ENCODE peak calls at places on chromosomes 5 and 9, in four cellular contexts. Z is CD14-positive monocyte, A is mesothelial cell of epicardium, I is BE2C. R is an unnamed sample.

GRCh38 chr5:137815202-137815990 is 52.3 kb upstream of the MYOT start:
- DNase-seq in Z (no peak), I (no peak), A (no peak), R (no peak)

GRCh38 chr5:179293276-179293675 is 52.0 kb downstream of the ADAMTS2 start:
- DNase-seq in Z (no peak), A (no peak), I (peak; percentile 10), R (peak; percentile 41)

GRCh38 chr9:134589748-134590147 is 51.9 kb upstream of the COL5A1 start:
- DNase-seq in I (no peak), Z (no peak), A (no peak), R (no peak)

GRCh38 chr5:139745121-139745799 is 50.3 kb upstream of the PSD2 start:
- DNase-seq in I (peak; percentile 55), A (no peak), Z (no peak), R (no peak)

GRCh38 chr5:60636001-60636400 is 64.0 kb downstream of the DEPDC1B start:
- DNase-seq in A (no peak), Z (no peak), I (no peak), R (no peak)

GRCh38 chr9:87787735-87788134 is 61.8 kb downstream of the CTSL start:
- DNase-seq in I (no peak), A (no peak), Z (no peak), R (no peak)

GRCh38 chr5:14122089-14122488 is 21.1 kb upstream of the TRIO start:
- DNase-seq in I (no peak), A (no peak), Z (no peak), R (no peak)

GRCh38 chr5:69527128-69527745 is 32.8 kb upstream of the GTF2H2C start:
- DNase-seq in I (no peak), Z (no peak), A (no peak), R (no peak)

GRCh38 chr5:14190194-14191164 is 47.3 kb downstream of the TRIO start:
- DNase-seq in Z (no peak), A (no peak), I (no peak), R (no peak)

GRCh38 chr9:114086009-114086408 is 7.9 kb upstream of the AMBP start:
- DNase-seq in I (peak; percentile 1), Z (peak; percentile 11), A (no peak), R (peak; percentile 67)

GRCh38 chr5:78496373-78496772 is 136.0 kb downstream of the SCAMP1 start:
- DNase-seq in Z (no peak), I (no peak), A (no peak), R (no peak)

GRCh38 chr5:61339764-61340163 is 7.7 kb downstream of the ZSWIM6 start:
- DNase-seq in Z (no peak), A (no peak), I (no peak), R (no peak)

GRCh38 chr5:39422036-39422606 is 2.7 kb downstream of the DAB2 start:
- DNase-seq in A (no peak), I (no peak), Z (no peak), R (no peak)

GRCh38 chr5:175681975-175682354 is 24.1 kb downstream of the HRH2 start:
- DNase-seq in A (no peak), I (no peak), Z (no peak), R (peak; percentile 53)

GRCh38 chr9:117671468-117671867 is 32.7 kb upstream of the TLR4 start:
- DNase-seq in I (no peak), Z (no peak), A (no peak), R (no peak)

GRCh38 chr9:2157277-2158105 is 142.3 kb downstream of the SMARCA2 start:
- DNase-seq in I (no peak), A (peak; percentile 45), Z (no peak), R (no peak)

GRCh38 chr5:159047081-159047480 is 52.6 kb downstream of the EBF1 start:
- DNase-seq in A (no peak), Z (no peak), I (no peak), R (no peak)

GRCh38 chr9:73229543-73229942 is 77.9 kb downstream of the ANXA1 start:
- DNase-seq in Z (no peak), I (no peak), A (no peak), R (no peak)

GRCh38 chr5:77180167-77181081 is 30.1 kb upstream of the PDE8B start:
- DNase-seq in I (peak; percentile 24), A (peak; percentile 59), Z (no peak), R (peak; percentile 88)

GRCh38 chr9:30103647-30104394 is 2280.6 kb upstream of the ACO1 start:
- DNase-seq in Z (no peak), I (no peak), A (no peak), R (no peak)

GRCh38 chr5:74099538-74099937 is 473.5 kb downstream of the ARHGEF28 start:
- DNase-seq in Z (no peak), A (no peak), I (no peak), R (no peak)

GRCh38 chr9:121997791-121998190 is 95.3 kb downstream of the TTLL11 start:
- DNase-seq in Z (no peak), A (no peak), I (no peak), R (no peak)

GRCh38 chr9:130894546-130894945 is 2.1 kb downstream of the QRFP start:
- DNase-seq in I (no peak), A (no peak), Z (no peak), R (no peak)

GRCh38 chr9:22580788-22581187 is 134.2 kb downstream of the DMRTA1 start:
- DNase-seq in Z (no peak), A (no peak), I (no peak), R (no peak)

GRCh38 chr5:123819818-123820217 is 307.8 kb downstream of the CSNK1G3 start:
- DNase-seq in I (no peak), A (no peak), Z (no peak), R (no peak)

GRCh38 chr5:154202379-154203260 is 12.1 kb downstream of the GALNT10 start:
- DNase-seq in Z (no peak), A (peak; percentile 29), I (no peak), R (no peak)

GRCh38 chr5:55771175-55771655 is 33.4 kb downstream of the DDX4 start:
- DNase-seq in Z (no peak), I (no peak), A (no peak), R (no peak)

GRCh38 chr5:135064235-135064570 is 30.2 kb upstream of the PITX1 start:
- DNase-seq in I (no peak), A (no peak), Z (peak; percentile 7), R (peak; percentile 57)

GRCh38 chr5:32538031-32538547 is 47.3 kb upstream of the SUB1 start:
- DNase-seq in Z (no peak), A (no peak), I (no peak), R (no peak)

GRCh38 chr5:74031536-74031935 is 405.5 kb downstream of the ARHGEF28 start:
- DNase-seq in A (no peak), Z (no peak), I (no peak), R (no peak)

GRCh38 chr9:101393135-101393534 is 5.3 kb downstream of the MRPL50 start:
- DNase-seq in I (no peak), A (no peak), Z (no peak), R (no peak)

GRCh38 chr5:180090769-180091546 is 19.4 kb upstream of the RNF130 start:
- DNase-seq in Z (peak; percentile 28), A (no peak), I (no peak), R (peak; percentile 39)

GRCh38 chr9:114718801-114719221 is 36.8 kb upstream of the TEX48 start:
- DNase-seq in I (no peak), Z (no peak), A (no peak), R (no peak)

GRCh38 chr9:18441245-18441644 is 32.7 kb upstream of the ADAMTSL1 start:
- DNase-seq in Z (no peak), A (no peak), I (no peak), R (no peak)

GRCh38 chr5:177403194-177403825 is 2.8 kb upstream of the PFN3 start:
- DNase-seq in Z (no peak), A (peak; percentile 48), I (peak; percentile 67), R (no peak)

GRCh38 chr5:177399903-177400868 is at the start of gene PFN3:
- DNase-seq in A (no peak), Z (no peak), I (no peak), R (no peak)

GRCh38 chr5:177403826-177404640 is 3.6 kb upstream of the PFN3 start:
- DNase-seq in I (peak; percentile 92), A (peak; percentile 77), Z (peak; percentile 89), R (no peak)

GRCh38 chr5:177404641-177405134 is 4.2 kb upstream of the PFN3 start:
- DNase-seq in Z (no peak), I (peak; percentile 35), A (no peak), R (no peak)

DNA sequence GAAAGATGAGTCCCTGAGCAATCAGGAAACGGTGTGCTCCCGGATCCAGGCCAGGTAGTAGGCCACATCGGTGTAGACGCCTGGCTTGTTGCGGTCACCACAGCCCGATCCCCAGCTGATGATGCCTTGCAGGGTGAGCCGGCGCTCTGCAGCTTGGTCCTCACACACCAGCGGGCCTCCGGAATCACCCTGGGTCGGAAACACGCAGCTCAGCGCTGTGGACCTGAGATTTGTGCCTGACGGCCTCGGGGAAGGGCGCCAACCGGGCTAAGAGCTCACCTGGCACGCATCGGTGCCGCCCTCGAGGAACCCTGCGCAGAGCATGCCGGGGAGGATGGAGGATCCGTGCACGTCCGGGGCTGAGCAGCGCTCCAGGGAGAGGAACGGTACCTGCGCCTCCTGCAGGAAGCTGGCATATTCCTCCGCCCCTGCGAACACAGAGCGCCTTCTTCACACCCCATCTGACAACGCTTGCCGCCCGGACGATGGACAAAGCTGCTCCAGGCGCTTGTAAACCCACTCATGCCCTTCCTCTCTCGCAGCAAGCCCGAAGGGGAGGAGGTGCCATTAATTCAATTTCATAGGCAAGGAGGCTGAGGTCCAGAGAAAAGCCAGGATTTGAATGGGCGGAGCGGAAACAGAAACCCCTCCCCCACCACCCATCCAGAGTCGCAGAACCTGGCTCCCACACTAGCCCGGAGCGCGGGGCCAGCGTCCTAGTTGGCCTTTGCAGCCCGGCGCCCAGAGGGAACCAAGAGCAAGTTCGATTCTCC is 2.0 kb upstream of the PFN3 start:
- DNase-seq in A (peak; percentile 75), I (peak; percentile 88), Z (no peak), R (no peak)
- TF ChIP-seq CTCF in A (no peak), I (peak; percentile 61), Z (no peak), R (peak; percentile 77)

DNA sequence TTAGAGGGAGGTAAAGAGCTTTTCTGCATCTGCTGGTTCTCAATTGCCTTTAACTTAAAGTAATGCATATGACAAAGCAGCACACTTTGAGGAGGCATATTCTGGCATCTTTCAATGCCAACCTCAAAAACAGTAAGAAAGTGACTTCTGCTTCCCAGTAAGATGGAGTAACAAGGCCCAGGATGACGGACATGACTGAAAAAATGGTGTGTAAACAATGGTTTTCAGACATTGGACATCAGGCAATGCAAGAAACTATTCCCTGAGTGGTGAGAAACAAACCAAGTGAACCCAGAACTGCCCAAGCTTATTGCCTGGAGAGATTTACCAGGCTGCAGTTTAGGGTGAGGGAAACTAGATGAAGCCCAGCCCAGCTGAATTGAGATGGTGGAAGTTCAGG is 39.8 kb upstream of the TTC39B start:
- DNase-seq in A (no peak), Z (no peak), I (no peak), R (no peak)
- TF ChIP-seq CTCF in A (no peak), Z (no peak), I (no peak), R (no peak)

GRCh38 chr5:170221319-170221718 is 11.5 kb upstream of the C5orf58 start:
- DNase-seq in Z (no peak), A (no peak), I (no peak), R (no peak)
- TF ChIP-seq CTCF in Z (no peak), A (no peak), I (no peak), R (peak; percentile 34)

DNA sequence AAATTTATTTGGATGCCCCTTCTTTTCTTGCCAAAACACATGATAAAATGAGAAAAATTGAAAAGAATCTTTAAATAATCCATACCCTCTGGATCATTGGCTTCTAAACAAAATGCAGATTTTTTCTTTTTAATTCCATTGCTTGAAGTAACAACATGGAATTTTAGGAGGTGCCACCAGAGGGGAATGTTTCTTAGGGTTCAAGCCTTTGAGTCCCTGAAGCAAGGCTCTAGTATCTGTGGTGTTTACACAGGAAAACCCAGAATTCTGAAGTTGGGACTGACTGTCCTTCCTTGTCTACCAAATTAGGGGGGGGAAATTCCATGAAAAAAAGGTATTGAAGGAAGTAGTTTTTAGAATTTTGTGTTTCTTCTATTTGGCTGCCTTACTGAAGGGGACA is 69.4 kb downstream of the LMNB1 start:
- DNase-seq in Z (no peak), I (no peak), A (no peak), R (no peak)
- TF ChIP-seq CTCF in Z (no peak), I (peak; percentile 31), A (no peak), R (peak; percentile 55)